ENCODE peak calls at places on chromosome 9, in seven cellular contexts. A, T, O, F, W, J and P are unnamed samples. For H3K4me1, the result is how much of the 10 kb centered on the place peaks cover.

GRCh38 chr9:130675396-130675795 is 11.0 kb downstream of the PRDM12 start:
- DNase-seq in A (no peak), T (no peak), O (no peak), F (no peak), W (no peak), J (no peak), P (no peak)

GRCh38 chr9:81456431-81456970 is 232.8 kb downstream of the TLE1 start:
- DNase-seq in A (no peak), T (peak), O (no peak), F (no peak), W (no peak), J (no peak), P (peak)

GRCh38 chr9:4422495-4422894 is 67.8 kb upstream of the SLC1A1 start:
- DNase-seq in A (no peak), T (no peak), O (no peak), F (no peak), W (peak), J (no peak), P (no peak)

GRCh38 chr9:87123830-87124229 is 176.5 kb upstream of the GAS1 start:
- DNase-seq in A (no peak), T (no peak), O (no peak), F (no peak), W (no peak), J (no peak), P (no peak)

GRCh38 chr9:138098116-138098907 is 220.7 kb downstream of the CACNA1B start:
- DNase-seq in A (no peak), T (no peak), O (peak), F (peak), W (no peak), J (no peak), P (no peak)

GRCh38 chr9:42388846-42389245 is 205.4 kb downstream of the SPATA31A6 start:
- DNase-seq in A (no peak), T (no peak), O (no peak), F (no peak), W (no peak), J (no peak), P (no peak)

GRCh38 chr9:123349691-123350480 is 6.1 kb upstream of the CRB2 start:
- DNase-seq in A (peak), T (peak), O (peak), F (peak), W (peak), J (peak), P (peak)

GRCh38 chr9:7974335-7975005 is 174.9 kb upstream of the DMAC1 start:
- DNase-seq in A (no peak), T (no peak), O (no peak), F (no peak), W (no peak), J (peak), P (no peak)

GRCh38 chr9:109349431-109349846 is 28.6 kb upstream of the EPB41L4B start:
- DNase-seq in A (no peak), T (peak), O (no peak), F (no peak), W (peak), J (no peak), P (peak)

GRCh38 chr9:2210201-2210600 is 195.1 kb downstream of the SMARCA2 start:
- DNase-seq in A (no peak), T (peak), O (no peak), F (no peak), W (no peak), J (no peak), P (peak)

GRCh38 chr9:132745911-132746709 is 75.8 kb downstream of the GTF3C4 start:
- DNase-seq in A (no peak), T (no peak), O (no peak), F (no peak), W (no peak), J (no peak), P (no peak)

GRCh38 chr9:124782661-124783574 is 6.0 kb downstream of the OLFML2A start:
- DNase-seq in A (no peak), T (no peak), O (no peak), F (no peak), W (no peak), J (no peak), P (no peak)

GRCh38 chr9:33750307-33750838 is 45.0 kb upstream of the PRSS3 start:
- DNase-seq in A (no peak), T (no peak), O (no peak), F (peak), W (no peak), J (no peak), P (peak)

GRCh38 chr9:136537896-136538598 is 7.8 kb downstream of the NOTCH1 start:
- DNase-seq in A (no peak), T (peak), O (no peak), F (no peak), W (no peak), J (no peak), P (peak)

GRCh38 chr9:6605202-6605601 is 40.3 kb downstream of the GLDC start:
- DNase-seq in A (no peak), T (no peak), O (no peak), F (no peak), W (no peak), J (peak), P (no peak)

GRCh38 chr9:77495834-77496671 is 152.1 kb downstream of the GNA14 start:
- DNase-seq in A (no peak), T (peak), O (no peak), F (peak), W (peak), J (no peak), P (peak)

GRCh38 chr9:109317311-109317978 is 3.4 kb downstream of the EPB41L4B start:
- DNase-seq in A (no peak), T (no peak), O (no peak), F (peak), W (no peak), J (no peak), P (peak)

GRCh38 chr9:132043708-132044107 is 36.0 kb downstream of the MED27 start:
- DNase-seq in A (no peak), T (no peak), O (no peak), F (no peak), W (no peak), J (no peak), P (no peak)

GRCh38 chr9:131406567-131407436 is 12.9 kb downstream of the PRRC2B start:
- DNase-seq in A (no peak), T (peak), O (no peak), F (no peak), W (no peak), J (no peak), P (no peak)

GRCh38 chr9:109914280-109915027 is 134.5 kb downstream of the PALM2AKAP2 start:
- DNase-seq in A (peak), T (peak), O (no peak), F (no peak), W (no peak), J (peak), P (peak)

GRCh38 chr9:91465420-91465819 is 41.8 kb upstream of the NFIL3 start:
- DNase-seq in A (no peak), T (peak), O (no peak), F (no peak), W (no peak), J (no peak), P (peak)

GRCh38 chr9:77802512-77803293 is 154.6 kb upstream of the GNA14 start:
- DNase-seq in A (no peak), T (no peak), O (no peak), F (no peak), W (no peak), J (no peak), P (no peak)

GRCh38 chr9:12771891-12772290 is 2.9 kb upstream of the LURAP1L start:
- DNase-seq in A (no peak), T (no peak), O (no peak), F (no peak), W (no peak), J (no peak), P (peak)

GRCh38 chr9:88738708-88739107 is 203.7 kb downstream of the NXNL2 start:
- DNase-seq in A (no peak), T (peak), O (no peak), F (peak), W (no peak), J (no peak), P (no peak)

GRCh38 chr9:34254966-34255825 is 73.9 kb downstream of the KIF24 start:
- DNase-seq in A (no peak), T (peak), O (no peak), F (no peak), W (no peak), J (no peak), P (peak)

GRCh38 chr9:3887121-3887797 is 361.5 kb upstream of the RFX3 start:
- DNase-seq in A (no peak), T (no peak), O (no peak), F (no peak), W (no peak), J (no peak), P (no peak)

GRCh38 chr9:28927711-28928110 is 1354.4 kb upstream of the C9orf72 start:
- DNase-seq in A (no peak), T (no peak), O (no peak), F (no peak), W (no peak), J (no peak), P (peak)

GRCh38 chr9:105425817-105426433 is 21.9 kb upstream of the FSD1L start:
- DNase-seq in A (peak), T (peak), O (no peak), F (peak), W (no peak), J (peak), P (peak)

GRCh38 chr9:40927851-40928802 is 200.4 kb downstream of the FOXD4L6 start:
- DNase-seq in A (no peak), T (no peak), O (no peak), F (no peak), W (no peak), J (no peak), P (no peak)

GRCh38 chr9:113471143-113471542 is 7.6 kb downstream of the RGS3 start:
- DNase-seq in A (no peak), T (no peak), O (no peak), F (no peak), W (peak), J (no peak), P (no peak)

GRCh38 chr9:80792721-80793120 is 896.6 kb downstream of the TLE1 start:
- DNase-seq in A (no peak), T (no peak), O (no peak), F (no peak), W (no peak), J (no peak), P (no peak)

GRCh38 chr9:128365525-128365924 is 5.6 kb upstream of the URM1 start:
- DNase-seq in A (no peak), T (no peak), O (no peak), F (no peak), W (no peak), J (no peak), P (no peak)

GRCh38 chr9:875119-875962 is 33.8 kb downstream of the DMRT1 start:
- DNase-seq in A (no peak), T (no peak), O (no peak), F (no peak), W (no peak), J (no peak), P (no peak)

GRCh38 chr9:6049798-6050197 is 34.4 kb upstream of the RANBP6 start:
- DNase-seq in A (peak), T (no peak), O (peak), F (no peak), W (no peak), J (peak), P (peak)

GRCh38 chr9:76756273-76756650 is 8.0 kb upstream of the PCA3 start:
- DNase-seq in A (no peak), T (peak), O (peak), F (peak), W (peak), J (no peak), P (peak)

GRCh38 chr9:27664136-27664819 is 91.0 kb upstream of the C9orf72 start:
- DNase-seq in A (no peak), T (no peak), O (peak), F (no peak), W (peak), J (no peak), P (no peak)

GRCh38 chr9:347667-348292 is 133.1 kb downstream of the DOCK8 start:
- DNase-seq in A (no peak), T (peak), O (no peak), F (peak), W (peak), J (peak), P (peak)

GRCh38 chr9:132288956-132289355 is 65.8 kb downstream of the SETX start:
- DNase-seq in A (no peak), T (peak), O (no peak), F (no peak), W (no peak), J (no peak), P (no peak)

GRCh38 chr9:2478421-2478820 is 143.2 kb upstream of the VLDLR start:
- DNase-seq in A (no peak), T (no peak), O (no peak), F (no peak), W (no peak), J (no peak), P (peak)

GRCh38 chr9:94672811-94673487 is 33.6 kb upstream of the FBP1 start:
- DNase-seq in A (no peak), T (peak), O (no peak), F (no peak), W (no peak), J (no peak), P (peak)
- H2AFZ ChIP-seq in A (no peak), T (no peak), O (no peak), F (peak), W (peak), J (no peak), P (peak)

DNA sequence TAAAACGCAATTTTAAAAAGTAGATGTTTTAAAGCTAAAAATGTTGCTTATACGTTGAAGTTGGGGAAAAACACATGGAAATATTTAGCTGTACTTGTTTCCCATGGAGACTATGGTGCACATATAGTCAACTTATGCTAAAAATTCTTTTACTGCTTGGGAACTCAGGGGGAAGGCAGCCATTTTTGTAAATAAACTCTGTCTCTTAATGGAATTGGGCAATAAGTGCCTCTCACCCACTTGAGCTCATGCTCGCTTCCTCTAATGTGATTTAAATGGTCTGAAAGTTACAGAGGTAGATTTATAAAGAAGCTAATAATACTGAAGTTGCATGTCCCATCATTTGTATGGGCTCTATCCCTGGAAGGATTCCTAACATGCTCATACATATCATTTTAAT is 523.8 kb downstream of the RASEF start:
- DNase-seq in A (no peak), T (peak), O (no peak), F (no peak), W (no peak), J (no peak), P (no peak)
- H3K4me1 ChIP-seq in A (under half), T (under half), O (under half), F (under half), W (under half), J (under half), P (under half)

DNA sequence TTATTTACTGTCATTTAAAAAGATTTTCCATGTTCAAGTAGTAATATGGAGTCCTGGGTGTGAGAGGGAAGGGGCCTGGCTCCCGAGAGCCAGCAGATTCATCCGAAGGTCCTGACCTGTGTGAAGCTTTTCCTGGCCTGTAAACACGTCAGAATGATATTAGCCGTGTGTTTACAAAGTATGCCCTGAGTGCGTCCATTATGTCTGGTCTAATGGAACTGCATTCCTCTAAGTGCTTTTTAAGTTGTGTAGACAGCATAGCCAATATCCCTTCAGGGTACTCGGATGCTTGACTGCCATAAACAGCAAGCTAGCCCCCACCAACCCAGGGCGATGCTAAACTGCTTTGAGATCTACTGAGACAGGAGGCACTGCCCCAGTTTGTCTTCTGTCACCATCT is 495.2 kb downstream of the AGTPBP1 start:
- DNase-seq in A (no peak), T (no peak), O (no peak), F (peak), W (no peak), J (no peak), P (no peak)
- H2AFZ ChIP-seq in A (no peak), T (no peak), O (no peak), F (no peak), W (no peak), J (no peak), P (no peak)

GRCh38 chr9:116342071-116342470 is 188.5 kb downstream of the PAPPA start:
- DNase-seq in A (no peak), T (no peak), O (no peak), F (no peak), W (no peak), J (no peak), P (no peak)

GRCh38 chr9:116336133-116336862 is 182.7 kb downstream of the PAPPA start:
- DNase-seq in A (no peak), T (peak), O (no peak), F (no peak), W (no peak), J (no peak), P (no peak)

GRCh38 chr9:116342941-116343340 is 189.3 kb downstream of the PAPPA start:
- DNase-seq in A (no peak), T (peak), O (no peak), F (no peak), W (no peak), J (no peak), P (peak)

GRCh38 chr9:116337015-116337414 is 183.4 kb downstream of the PAPPA start:
- DNase-seq in A (no peak), T (peak), O (no peak), F (no peak), W (peak), J (no peak), P (peak)

DNA sequence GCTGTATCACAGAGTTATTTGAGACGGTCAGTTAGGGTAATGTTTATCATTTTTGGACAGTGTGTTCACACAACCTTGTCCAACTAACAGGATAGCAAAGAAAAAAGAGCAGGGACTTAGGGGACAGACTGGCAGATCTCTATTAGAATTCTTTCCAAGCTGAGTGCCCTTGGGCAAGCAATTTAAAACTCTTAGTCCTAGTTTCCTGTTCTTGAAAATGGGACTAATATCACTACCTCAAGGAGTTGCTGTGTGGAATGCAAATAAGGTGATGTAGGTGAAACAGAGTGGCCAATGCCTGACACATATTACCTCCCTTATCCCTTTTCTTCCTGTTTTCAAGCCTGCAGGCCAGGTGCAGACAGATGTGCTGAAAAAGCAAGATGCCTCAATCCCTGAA is 186.7 kb downstream of the PAPPA start:
- DNase-seq in A (no peak), T (no peak), O (no peak), F (no peak), W (no peak), J (no peak), P (no peak)
- H3K4me1 ChIP-seq in A (under half), T (under half), O (under half), F (under half), W (under half), J (under half), P (under half)

GRCh38 chr9:35935755-35936509 is 22.0 kb downstream of the OR2S2 start:
- DNase-seq in A (no peak), T (peak), O (no peak), F (no peak), W (no peak), J (no peak), P (peak)
- H2AFZ ChIP-seq in A (no peak), T (no peak), O (no peak), F (peak), W (no peak), J (no peak), P (peak)

GRCh38 chr9:121282309-121283071 is 14.5 kb downstream of the GSN start:
- DNase-seq in A (no peak), T (peak), O (no peak), F (no peak), W (no peak), J (no peak), P (peak)
- H3K4me1 ChIP-seq in A (under half), T (half or more), O (under half), F (half or more), W (half or more), J (under half), P (half or more)

GRCh38 chr9:117705386-117705785 is 1.2 kb downstream of the TLR4 start:
- DNase-seq in A (no peak), T (no peak), O (no peak), F (no peak), W (no peak), J (no peak), P (no peak)
- H2AFZ ChIP-seq in A (no peak), T (peak), O (no peak), F (no peak), W (no peak), J (no peak), P (no peak)

DNA sequence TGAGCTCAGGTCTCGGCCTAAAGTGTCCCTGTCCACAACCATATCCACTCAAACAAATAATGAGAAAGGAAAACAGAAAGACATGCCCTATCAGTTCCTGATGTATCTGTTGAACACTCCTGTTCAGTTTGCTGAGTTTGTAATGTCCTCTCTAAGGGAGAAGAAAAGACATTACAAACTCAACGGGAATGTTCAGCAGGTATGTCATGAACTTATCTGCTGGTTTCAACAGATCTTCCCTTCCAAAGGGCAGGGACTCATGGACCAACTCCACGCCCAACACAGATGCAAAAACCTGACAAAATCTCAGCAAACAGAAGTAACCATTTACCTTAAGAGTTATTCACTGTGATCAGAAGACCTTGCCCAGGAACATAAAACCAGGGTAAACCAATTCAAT is 23.7 kb downstream of the BICD2 start:
- DNase-seq in A (no peak), T (no peak), O (no peak), F (no peak), W (no peak), J (no peak), P (no peak)
- H3K4me1 ChIP-seq in A (half or more), T (under half), O (under half), F (under half), W (under half), J (half or more), P (under half)

GRCh38 chr9:70412678-70413426 is 1.6 kb downstream of the KLF9 start:
- DNase-seq in A (no peak), T (peak), O (peak), F (peak), W (peak), J (no peak), P (peak)

GRCh38 chr9:70415041-70415440 is 584 bp upstream of the KLF9 start:
- DNase-seq in A (no peak), T (no peak), O (no peak), F (no peak), W (no peak), J (no peak), P (no peak)

GRCh38 chr9:70413798-70414775 is at the start of gene KLF9:
- DNase-seq in A (peak), T (peak), O (peak), F (peak), W (peak), J (peak), P (peak)

GRCh38 chr9:70411930-70412677 is 2.4 kb downstream of the KLF9 start:
- DNase-seq in A (peak), T (peak), O (peak), F (peak), W (peak), J (no peak), P (no peak)

GRCh38 chr9:70413427-70413797 is 1.0 kb downstream of the KLF9 start:
- DNase-seq in A (peak), T (no peak), O (no peak), F (peak), W (peak), J (no peak), P (no peak)
- H2AFZ ChIP-seq in A (peak), T (no peak), O (no peak), F (peak), W (no peak), J (peak), P (peak)